ENCODE peak calls at places on chromosomes 11 and 22, in ten cellular contexts. F is GM12891; Q is PC-3; M is GM03348; O is left kidney; Y is EL; J is NCI-H1092 treated with DMSO at 0.1 percent for 48 hours; U is breast epithelium; L is activated CD8-positive, alpha-beta memory T cell treated with anti-CD3 and anti-CD28 coated beads for 1 hour; B is foreskin fibroblast. X is an unnamed sample.

GRCh38 chr11:2523821-2524391 is 79.1 kb downstream of the KCNQ1 start:
- DNase-seq in F (peak), M (no peak), L (no peak), J (no peak), U (peak), B (no peak), Q (no peak), O (no peak), Y (no peak), X (no peak)

GRCh38 chr11:101292661-101293240 is 163.1 kb upstream of the PGR start:
- DNase-seq in Q (no peak), F (no peak), L (no peak), Y (no peak), M (no peak), J (no peak), B (no peak), U (no peak), O (no peak), X (no peak)

GRCh38 chr11:104078250-104078649 is 41.8 kb downstream of the DDI1 start:
- DNase-seq in O (no peak), Q (no peak), B (no peak), J (no peak), Y (no peak), L (no peak), U (no peak), F (no peak), M (no peak), X (no peak)

GRCh38 chr11:126829716-126830115 is 170.9 kb downstream of the KIRREL3 start:
- DNase-seq in Y (no peak), M (no peak), O (no peak), L (no peak), J (no peak), B (no peak), F (no peak), U (no peak), Q (no peak), X (no peak)

GRCh38 chr22:33919591-33920501 is at the start of gene LARGE1:
- DNase-seq in Q (no peak), F (peak), Y (no peak), O (peak), L (no peak), J (peak), B (peak), U (peak), M (peak), X (no peak)

GRCh38 chr22:27670701-27671412 is 130.7 kb downstream of the MN1 start:
- DNase-seq in O (peak), Q (peak), F (no peak), M (no peak), B (no peak), J (no peak), U (no peak), L (no peak), Y (no peak), X (no peak)

GRCh38 chr11:103947566-103947919 is 88.9 kb upstream of the DDI1 start:
- DNase-seq in L (no peak), Y (peak), B (peak), F (no peak), J (no peak), O (no peak), Q (peak), M (peak), U (no peak), X (peak)

GRCh38 chr11:76230392-76230791 is 24.1 kb upstream of the WNT11 start:
- DNase-seq in L (no peak), O (no peak), J (no peak), Y (no peak), Q (no peak), B (peak), U (no peak), F (no peak), M (no peak), X (no peak)

GRCh38 chr11:78364128-78364751 is 53.4 kb downstream of the GAB2 start:
- DNase-seq in U (no peak), Q (no peak), M (no peak), J (no peak), O (no peak), F (no peak), B (no peak), Y (no peak), L (no peak), X (no peak)

GRCh38 chr11:746289-747175 is 732 bp upstream of the TALDO1 start:
- DNase-seq in Y (peak), O (peak), U (no peak), B (peak), J (peak), M (peak), F (no peak), Q (peak), L (no peak), X (peak)

GRCh38 chr22:35539487-35539886 is 1.1 kb upstream of the RASD2 start:
- DNase-seq in B (no peak), L (no peak), F (no peak), J (peak), O (no peak), Y (no peak), U (no peak), M (no peak), Q (no peak), X (no peak)

GRCh38 chr22:38464992-38465672 is 2.8 kb upstream of the KDELR3 start:
- DNase-seq in Q (no peak), F (no peak), Y (no peak), O (no peak), L (no peak), M (no peak), J (no peak), B (no peak), U (no peak), X (no peak)

GRCh38 chr11:108654994-108655631 is 9.8 kb upstream of the DDX10 start:
- DNase-seq in B (peak), U (no peak), F (no peak), M (peak), Q (peak), J (peak), Y (peak), O (peak), L (no peak), X (peak)

GRCh38 chr11:87405843-87406242 is 368.1 kb downstream of the TMEM135 start:
- DNase-seq in M (no peak), J (no peak), Y (no peak), Q (no peak), U (no peak), O (no peak), B (peak), L (no peak), F (no peak), X (no peak)

GRCh38 chr11:15815246-15816209 is 540.8 kb downstream of the SOX6 start:
- DNase-seq in F (no peak), B (peak), Q (no peak), O (no peak), U (no peak), Y (no peak), J (peak), M (no peak), L (no peak), X (no peak)

GRCh38 chr11:79045811-79046304 is 395.0 kb downstream of the TENM4 start:
- DNase-seq in U (peak), Y (no peak), Q (no peak), M (no peak), O (peak), B (peak), F (no peak), L (no peak), J (no peak), X (no peak)

GRCh38 chr22:39954584-39955055 is 5.6 kb upstream of the TMA7B start:
- DNase-seq in O (peak), U (no peak), Q (peak), L (no peak), F (no peak), B (peak), M (peak), J (no peak), Y (peak), X (peak)

GRCh38 chr11:14641801-14642200 is 1.8 kb upstream of the PDE3B start:
- DNase-seq in F (no peak), L (no peak), M (no peak), Q (no peak), J (no peak), O (no peak), U (no peak), Y (no peak), B (no peak), X (no peak)

GRCh38 chr11:87301785-87302540 is 264.2 kb downstream of the TMEM135 start:
- DNase-seq in Q (no peak), F (no peak), B (no peak), M (no peak), O (no peak), L (no peak), Y (no peak), U (no peak), J (no peak), X (peak)

GRCh38 chr11:133902506-133902905 is 54.3 kb downstream of the IGSF9B start:
- DNase-seq in Q (no peak), J (no peak), B (no peak), U (no peak), O (no peak), F (no peak), M (no peak), Y (no peak), L (no peak), X (no peak)

GRCh38 chr11:118415739-118416068 is 14.3 kb downstream of the ATP5MG start:
- DNase-seq in B (peak), J (no peak), M (peak), F (no peak), Y (peak), Q (peak), L (no peak), U (no peak), O (peak), X (peak)

GRCh38 chr11:134558916-134559616 is 147.0 kb upstream of the B3GAT1 start:
- DNase-seq in L (no peak), F (no peak), M (no peak), Y (no peak), J (no peak), U (peak), B (no peak), O (no peak), Q (no peak), X (no peak)

GRCh38 chr11:68904458-68904847 is 762 bp downstream of the IGHMBP2 start:
- DNase-seq in O (no peak), Q (no peak), U (no peak), Y (no peak), L (no peak), J (peak), M (peak), F (no peak), B (no peak), X (no peak)

GRCh38 chr11:57805780-57806179 is 44.2 kb downstream of the CTNND1 start:
- DNase-seq in B (no peak), J (no peak), U (no peak), F (no peak), L (no peak), Q (no peak), M (no peak), O (no peak), Y (no peak), X (no peak)

GRCh38 chr11:72239296-72239848 is 4.6 kb downstream of the PHOX2A start:
- DNase-seq in B (peak), J (peak), F (no peak), M (peak), Q (peak), Y (peak), L (no peak), O (peak), U (peak), X (peak)

GRCh38 chr22:23075050-23075449 is 4.7 kb downstream of the GNAZ start:
- DNase-seq in M (no peak), B (no peak), Q (no peak), J (no peak), L (no peak), O (no peak), F (no peak), U (no peak), Y (no peak), X (no peak)

GRCh38 chr11:15897211-15897960 is 459.0 kb downstream of the SOX6 start:
- DNase-seq in J (no peak), M (peak), Q (peak), L (no peak), B (peak), Y (peak), O (peak), U (no peak), F (no peak), X (peak)

GRCh38 chr11:112903310-112903709 is 57.9 kb upstream of the NCAM1 start:
- DNase-seq in F (no peak), U (no peak), L (no peak), J (peak), Y (no peak), M (no peak), B (no peak), Q (no peak), O (peak), X (no peak)

GRCh38 chr22:37639771-37640590 is 512 bp downstream of the SH3BP1 start:
- DNase-seq in M (no peak), J (no peak), F (no peak), O (peak), Q (no peak), U (no peak), Y (no peak), L (no peak), B (no peak), X (no peak)

GRCh38 chr11:75305993-75306392 is 45.5 kb downstream of the ARRB1 start:
- DNase-seq in F (no peak), M (no peak), L (no peak), Q (no peak), J (no peak), B (no peak), Y (no peak), O (no peak), U (no peak), X (no peak)

GRCh38 chr11:3006505-3007260 is 14.6 kb upstream of the NAP1L4 start:
- DNase-seq in F (no peak), B (no peak), U (no peak), M (no peak), L (peak), Y (no peak), Q (no peak), O (peak), J (no peak), X (no peak)

GRCh38 chr11:83480811-83481210 is 194.6 kb upstream of the CCDC90B start:
- DNase-seq in Q (no peak), O (no peak), B (no peak), M (no peak), U (no peak), L (no peak), Y (no peak), F (no peak), J (no peak), X (no peak)

GRCh38 chr11:132347156-132348090 is 977.0 kb downstream of the NTM start:
- DNase-seq in B (no peak), J (no peak), U (no peak), Q (no peak), Y (no peak), L (no peak), F (no peak), O (peak), M (no peak), X (no peak)

GRCh38 chr11:18221274-18221876 is 15.2 kb downstream of the SAA4 start:
- DNase-seq in M (no peak), L (no peak), F (no peak), J (no peak), Q (no peak), U (no peak), B (no peak), O (no peak), Y (no peak), X (no peak)

GRCh38 chr22:38136607-38137006 is 26.1 kb upstream of the BAIAP2L2 start:
- DNase-seq in Q (no peak), M (no peak), B (peak), F (no peak), Y (no peak), O (no peak), L (no peak), J (no peak), U (no peak), X (no peak)